ENCODE peak calls at places on chromosome 18, in five cellular contexts. J, O, Z, A and B are unnamed samples.

GRCh38 chr18:78071146-78071710 is 821.6 kb downstream of the GALR1 start:
- DNase-seq in J (no peak), O (no peak), Z (no peak), A (no peak), B (no peak)

GRCh38 chr18:73355076-73355475 is 487.3 kb upstream of the NETO1 start:
- DNase-seq in J (no peak), O (no peak), Z (no peak), A (no peak), B (no peak)

GRCh38 chr18:8525692-8526091 is 83.5 kb upstream of the RAB12 start:
- DNase-seq in J (no peak), O (no peak), Z (no peak), A (no peak), B (peak)

GRCh38 chr18:8489761-8490160 is 119.5 kb upstream of the RAB12 start:
- DNase-seq in J (no peak), O (no peak), Z (no peak), A (peak), B (no peak)

GRCh38 chr18:23143871-23144270 is 8.6 kb downstream of the CABLES1 start:
- DNase-seq in J (peak), O (no peak), Z (no peak), A (no peak), B (no peak)

GRCh38 chr18:79543861-79544385 is 135.7 kb upstream of the CTDP1 start:
- DNase-seq in J (peak), O (no peak), Z (peak), A (peak), B (no peak)

GRCh38 chr18:5518899-5519371 is 24.9 kb downstream of the EPB41L3 start:
- DNase-seq in J (no peak), O (no peak), Z (no peak), A (no peak), B (no peak)

GRCh38 chr18:68299906-68300305 is 415.0 kb downstream of the TMX3 start:
- DNase-seq in J (no peak), O (no peak), Z (no peak), A (no peak), B (no peak)

GRCh38 chr18:21897811-21898210 is 157.2 kb downstream of the MIB1 start:
- DNase-seq in J (no peak), O (peak), Z (no peak), A (no peak), B (peak)

DNA sequence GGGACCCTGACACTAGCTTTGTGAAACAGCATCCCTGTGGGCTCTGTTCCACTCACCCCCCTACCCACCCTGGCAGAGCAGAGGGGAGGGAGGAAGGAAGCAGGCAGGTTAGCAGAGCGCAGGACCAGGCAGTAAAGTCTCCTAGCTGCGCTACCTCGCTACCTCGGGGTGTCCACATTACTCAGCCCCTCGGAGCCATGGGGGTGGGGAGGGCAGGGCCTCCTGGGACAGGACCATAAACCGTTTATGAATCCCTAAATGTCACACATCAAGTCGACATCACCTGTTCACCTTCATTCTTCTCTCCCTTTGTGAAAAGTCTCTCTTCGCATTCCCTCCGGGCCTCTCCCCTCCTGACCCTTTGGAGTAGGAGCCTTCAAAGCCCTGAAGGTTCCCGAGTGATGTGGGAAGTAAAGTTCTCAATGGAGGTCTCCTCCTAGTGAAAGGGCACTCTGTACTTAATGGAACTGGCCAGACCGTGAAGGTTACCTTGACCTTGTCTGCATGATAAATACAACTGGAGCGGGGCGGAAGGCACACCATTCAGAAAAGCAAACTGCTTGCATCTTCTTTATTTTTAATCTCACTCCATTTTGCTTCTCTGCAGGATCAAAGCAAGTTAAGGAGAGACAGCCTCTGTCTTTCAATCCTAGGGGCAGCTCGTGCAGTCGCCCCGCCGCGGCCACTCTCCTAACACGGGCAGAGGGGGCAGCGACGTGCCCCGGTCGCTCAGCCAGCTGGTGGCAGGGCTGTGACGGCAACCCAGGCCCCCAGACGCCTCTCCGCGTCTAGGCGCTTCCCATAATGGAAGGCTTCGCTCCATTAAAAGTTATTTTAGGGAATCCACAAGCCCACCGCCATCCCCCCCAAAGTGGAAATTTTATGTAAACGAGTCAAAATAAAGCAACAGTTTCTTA is 23.8 kb upstream of the SMAD7 start:
- DNase-seq in J (no peak), O (no peak), Z (no peak), A (no peak), B (peak)
- H3K4me3 ChIP-seq in J (peak), O (peak), Z (peak), A (no peak), B (peak)

DNA sequence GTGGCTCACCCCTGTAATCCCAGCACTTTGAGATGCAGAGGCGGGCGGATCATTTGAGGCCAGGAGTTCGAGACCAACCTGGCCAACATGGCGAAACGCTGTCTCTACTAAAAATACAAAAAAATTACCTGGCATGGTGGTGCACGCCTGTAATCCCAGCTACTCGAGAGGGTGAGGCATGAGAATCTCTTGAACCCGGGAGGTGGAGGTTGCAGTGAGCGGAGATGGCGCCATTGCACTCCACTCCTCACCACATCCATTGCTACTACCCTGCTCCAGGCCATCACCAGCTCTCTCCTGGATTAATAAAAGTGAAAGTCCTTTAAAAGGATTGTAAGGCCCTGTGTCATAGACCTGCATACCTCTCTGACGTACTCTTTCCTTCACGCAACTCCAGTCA is 1.2 kb downstream of the RMP24 start:
- DNase-seq in J (no peak), O (no peak), Z (no peak), A (no peak), B (no peak)
- H3K4me3 ChIP-seq in J (no peak), O (no peak), Z (peak), A (no peak), B (no peak)

GRCh38 chr18:41530959-41531358 is 424.1 kb upstream of the PIK3C3 start:
- DNase-seq in J (no peak), O (no peak), Z (no peak), A (no peak), B (no peak)
- H3K4me3 ChIP-seq in J (no peak), O (no peak), Z (no peak), A (no peak), B (no peak)

GRCh38 chr18:55996726-55997125 is 408.7 kb upstream of the TCF4 start:
- DNase-seq in J (no peak), O (no peak), Z (no peak), A (no peak), B (no peak)
- H3K4me3 ChIP-seq in J (no peak), O (no peak), Z (no peak), A (no peak), B (no peak)

GRCh38 chr18:26459340-26459739 is 89.0 kb downstream of the KCTD1 start:
- DNase-seq in J (no peak), O (no peak), Z (no peak), A (no peak), B (no peak)

GRCh38 chr18:26458526-26459232 is 89.7 kb downstream of the KCTD1 start:
- DNase-seq in J (no peak), O (no peak), Z (no peak), A (no peak), B (no peak)

GRCh38 chr18:26461405-26461804 is 86.9 kb downstream of the KCTD1 start:
- DNase-seq in J (no peak), O (no peak), Z (no peak), A (no peak), B (no peak)

GRCh38 chr18:26460449-26461091 is 87.8 kb downstream of the KCTD1 start:
- DNase-seq in J (no peak), O (no peak), Z (no peak), A (no peak), B (no peak)

DNA sequence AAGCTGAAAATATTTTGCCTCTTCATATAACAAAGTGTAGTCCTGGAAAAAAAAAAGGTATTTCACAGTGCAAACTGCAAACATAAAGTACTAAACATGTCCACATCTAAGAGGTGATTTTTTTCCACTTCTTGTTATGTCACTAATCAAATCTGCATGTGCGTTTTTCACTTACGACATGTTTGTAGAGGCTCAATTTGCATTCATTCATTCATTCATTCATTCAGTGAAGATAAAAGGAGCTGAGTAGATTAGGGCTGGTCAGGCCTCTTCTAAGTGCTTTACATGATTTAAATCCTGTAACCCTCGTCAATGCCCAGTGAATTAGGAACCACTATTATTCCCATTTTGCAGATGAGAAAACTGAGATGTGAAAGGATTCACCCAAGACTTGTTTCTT is 88.5 kb downstream of the KCTD1 start:
- DNase-seq in J (no peak), O (no peak), Z (no peak), A (no peak), B (no peak)
- H3K4me3 ChIP-seq in J (no peak), O (no peak), Z (no peak), A (no peak), B (no peak)

DNA sequence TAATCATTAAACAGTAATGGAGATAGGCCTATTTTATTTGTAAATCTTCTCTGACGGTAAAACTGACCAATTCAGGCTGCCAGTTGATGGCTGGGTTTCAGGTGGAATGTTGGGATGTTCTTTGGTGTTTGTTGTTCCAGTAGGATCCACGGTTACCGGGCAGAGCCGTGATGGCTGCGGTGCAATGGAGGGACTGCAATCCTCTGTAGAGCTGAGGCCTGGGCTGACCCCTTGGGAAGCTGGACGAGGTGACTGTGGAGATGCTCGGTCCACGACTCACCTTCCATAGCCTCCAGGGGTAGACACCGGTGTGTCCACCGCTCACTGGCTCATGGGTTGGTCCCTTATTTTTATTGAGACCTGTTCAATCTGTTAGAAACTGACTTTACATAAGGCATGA is 42.5 kb downstream of the ZNF519 start:
- DNase-seq in J (no peak), O (no peak), Z (no peak), A (no peak), B (no peak)
- H3K4me3 ChIP-seq in J (no peak), O (no peak), Z (no peak), A (no peak), B (no peak)

GRCh38 chr18:76522551-76522950 is 27.5 kb upstream of the ZNF516 start:
- DNase-seq in J (no peak), O (no peak), Z (no peak), A (no peak), B (no peak)

GRCh38 chr18:76522104-76522503 is 27.1 kb upstream of the ZNF516 start:
- DNase-seq in J (no peak), O (peak), Z (peak), A (peak), B (peak)

GRCh38 chr18:76524477-76524876 is 29.4 kb upstream of the ZNF516 start:
- DNase-seq in J (no peak), O (no peak), Z (no peak), A (no peak), B (no peak)

GRCh38 chr18:76528477-76529432 is 33.7 kb upstream of the ZNF516 start:
- DNase-seq in J (peak), O (peak), Z (peak), A (peak), B (peak)

GRCh38 chr18:76524900-76525698 is 30.1 kb upstream of the ZNF516 start:
- DNase-seq in J (peak), O (peak), Z (no peak), A (peak), B (peak)
- H3K4me3 ChIP-seq in J (peak), O (peak), Z (peak), A (no peak), B (peak)

DNA sequence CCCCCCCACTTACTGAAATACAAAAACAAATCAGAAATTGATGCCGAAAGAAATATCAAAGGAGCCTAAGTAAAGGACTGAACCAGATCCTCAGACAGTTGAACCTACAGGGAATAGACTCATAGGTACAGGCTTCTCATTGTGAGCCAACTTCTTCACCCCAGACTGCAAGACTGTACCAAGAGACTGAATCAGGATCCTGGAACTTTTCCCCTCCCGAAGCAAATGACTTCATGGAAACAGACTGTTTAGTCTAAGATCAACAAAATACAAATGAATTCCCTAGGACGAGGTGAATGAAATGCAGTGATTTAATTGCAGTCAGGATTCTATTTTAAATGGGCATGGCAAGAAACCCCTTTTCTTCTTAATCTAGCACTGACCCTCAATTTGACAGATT is 53.6 kb upstream of the RNF152 start:
- DNase-seq in J (no peak), O (no peak), Z (no peak), A (no peak), B (no peak)
- H3K4me3 ChIP-seq in J (no peak), O (no peak), Z (no peak), A (no peak), B (no peak)